ENCODE peak calls at places on chromosomes 5 and 9, in four cellular contexts. O is HuH-7; Z is activated CD4-positive, CD25-positive, alpha-beta regulatory T cell treated with anti-CD3 and anti-CD28 coated beads, Interleukin-2, amount 50 U/mL, for 16 hours; S is T-cell. L is an unnamed sample.

GRCh38 chr5:138488481-138488945 is 23.2 kb downstream of the EGR1 start:
- DNase-seq in O (no peak), Z (no peak), S (no peak), L (peak; percentile 26)

GRCh38 chr9:124256517-124257069 is 1.2 kb upstream of the NEK6 start:
- DNase-seq in O (no peak), Z (no peak), S (no peak), L (peak; percentile 54)

GRCh38 chr5:159048298-159048697 is 51.4 kb downstream of the EBF1 start:
- DNase-seq in O (no peak), Z (no peak), S (no peak), L (no peak)

GRCh38 chr9:122056484-122056883 is 36.6 kb downstream of the TTLL11 start:
- DNase-seq in O (peak; percentile 32), Z (no peak), S (no peak), L (peak; percentile 26)

GRCh38 chr5:17203329-17204132 is 13.9 kb upstream of the BASP1 start:
- DNase-seq in O (peak; percentile 40), Z (no peak), S (no peak), L (peak; percentile 70)

GRCh38 chr5:80308526-80308925 is 11.3 kb upstream of the SPZ1 start:
- DNase-seq in O (no peak), Z (no peak), S (no peak), L (no peak)

GRCh38 chr9:138020795-138021182 is 143.2 kb downstream of the CACNA1B start:
- DNase-seq in O (no peak), Z (no peak), S (no peak), L (no peak)

GRCh38 chr5:158431369-158432029 is 572.6 kb upstream of the CLINT1 start:
- DNase-seq in O (no peak), Z (no peak), S (no peak), L (no peak)

GRCh38 chr5:65482280-65482726 is 583 bp upstream of the ADAMTS6 start:
- DNase-seq in O (no peak), Z (no peak), S (no peak), L (peak; percentile 11)

L was measured in hepatocyte.